ENCODE peak calls at places on chromosomes 4 and X, in six cellular contexts. One of them, this sample, is unnamed.

GRCh38 chr4:18042754-18043153 is 21.2 kb upstream of the LCORL start:
- DNase-seq in RCC 7860: no peak
- DNase-seq in astrocyte of the spinal cord: no peak
- DNase-seq in immature natural killer cell: no peak
- DNase-seq in PC-3: peak; percentile 25
- DNase-seq in COR-L47: no peak
- DNase-seq in this sample: no peak

GRCh38 chr4:76905521-76905920 is 7.6 kb upstream of the SOWAHB start:
- DNase-seq in RCC 7860: no peak
- DNase-seq in PC-3: no peak
- DNase-seq in COR-L47: no peak
- DNase-seq in immature natural killer cell: no peak
- DNase-seq in astrocyte of the spinal cord: peak; percentile 65
- DNase-seq in this sample: no peak

GRCh38 chr4:13944095-13944501 is 316.6 kb upstream of the BOD1L1 start:
- DNase-seq in immature natural killer cell: no peak
- DNase-seq in COR-L47: no peak
- DNase-seq in astrocyte of the spinal cord: no peak
- DNase-seq in RCC 7860: no peak
- DNase-seq in PC-3: no peak
- DNase-seq in this sample: no peak

GRCh38 chr4:105158837-105159236 is 12.2 kb downstream of the TET2 start:
- DNase-seq in immature natural killer cell: no peak
- DNase-seq in PC-3: no peak
- DNase-seq in COR-L47: no peak
- DNase-seq in RCC 7860: no peak
- DNase-seq in astrocyte of the spinal cord: no peak
- DNase-seq in this sample: no peak

GRCh38 chr4:180513076-180513475 is 1730.1 kb upstream of the TENM3 start:
- DNase-seq in COR-L47: no peak
- DNase-seq in RCC 7860: no peak
- DNase-seq in astrocyte of the spinal cord: no peak
- DNase-seq in PC-3: no peak
- DNase-seq in immature natural killer cell: no peak
- DNase-seq in this sample: no peak

GRCh38 chrX:135315864-135316263 is 6.6 kb downstream of the ETDC start:
- DNase-seq in COR-L47: no peak
- DNase-seq in immature natural killer cell: no peak
- DNase-seq in PC-3: no peak
- DNase-seq in RCC 7860: no peak
- DNase-seq in astrocyte of the spinal cord: no peak
- DNase-seq in this sample: no peak

GRCh38 chr4:66564901-66565648 is 894.8 kb upstream of the EPHA5 start:
- DNase-seq in PC-3: no peak
- DNase-seq in COR-L47: no peak
- DNase-seq in immature natural killer cell: no peak
- DNase-seq in RCC 7860: peak; percentile 83
- DNase-seq in astrocyte of the spinal cord: peak; percentile 96
- DNase-seq in this sample: no peak

GRCh38 chr4:108772402-108772801 is 9.5 kb upstream of the ETNPPL start:
- DNase-seq in COR-L47: no peak
- DNase-seq in PC-3: no peak
- DNase-seq in immature natural killer cell: no peak
- DNase-seq in RCC 7860: no peak
- DNase-seq in astrocyte of the spinal cord: no peak
- DNase-seq in this sample: no peak

GRCh38 chrX:13369541-13370140 is 49.8 kb upstream of the ATXN3L start:
- DNase-seq in PC-3: no peak
- DNase-seq in astrocyte of the spinal cord: no peak
- DNase-seq in immature natural killer cell: no peak
- DNase-seq in RCC 7860: no peak
- DNase-seq in COR-L47: peak; percentile 77
- DNase-seq in this sample: no peak

GRCh38 chr4:184384056-184384809 is 90.1 kb downstream of the IRF2 start:
- DNase-seq in COR-L47: no peak
- DNase-seq in PC-3: peak; percentile 43
- DNase-seq in astrocyte of the spinal cord: peak; percentile 93
- DNase-seq in RCC 7860: peak; percentile 53
- DNase-seq in immature natural killer cell: peak; percentile 25
- DNase-seq in this sample: no peak

GRCh38 chrX:10083809-10084208 is 73.0 kb upstream of the CLCN4 start:
- DNase-seq in RCC 7860: no peak
- DNase-seq in COR-L47: no peak
- DNase-seq in PC-3: no peak
- DNase-seq in astrocyte of the spinal cord: no peak
- DNase-seq in immature natural killer cell: no peak
- DNase-seq in this sample: no peak

GRCh38 chrX:31258163-31258562 is 186.3 kb upstream of the FTHL17 start:
- DNase-seq in RCC 7860: no peak
- DNase-seq in immature natural killer cell: no peak
- DNase-seq in PC-3: peak; percentile 6
- DNase-seq in astrocyte of the spinal cord: no peak
- DNase-seq in COR-L47: no peak
- DNase-seq in this sample: no peak

GRCh38 chr4:13920901-13921300 is 293.4 kb upstream of the BOD1L1 start:
- DNase-seq in PC-3: peak; percentile 97
- DNase-seq in COR-L47: no peak
- DNase-seq in RCC 7860: peak; percentile 100
- DNase-seq in astrocyte of the spinal cord: peak; percentile 100
- DNase-seq in immature natural killer cell: no peak
- DNase-seq in this sample: no peak

GRCh38 chrX:28591542-28591941 is 4.3 kb downstream of the IL1RAPL1 start:
- DNase-seq in COR-L47: no peak
- DNase-seq in immature natural killer cell: no peak
- DNase-seq in PC-3: peak; percentile 41
- DNase-seq in astrocyte of the spinal cord: no peak
- DNase-seq in RCC 7860: no peak
- DNase-seq in this sample: no peak

GRCh38 chrX:13899607-13900006 is 82.7 kb upstream of the GPM6B start:
- DNase-seq in immature natural killer cell: no peak
- DNase-seq in PC-3: peak; percentile 97
- DNase-seq in RCC 7860: no peak
- DNase-seq in astrocyte of the spinal cord: peak; percentile 67
- DNase-seq in COR-L47: peak; percentile 30
- DNase-seq in this sample: no peak

GRCh38 chr4:161948026-161948770 is 215.6 kb downstream of the FSTL5 start:
- DNase-seq in astrocyte of the spinal cord: no peak
- DNase-seq in PC-3: no peak
- DNase-seq in RCC 7860: no peak
- DNase-seq in COR-L47: no peak
- DNase-seq in immature natural killer cell: no peak
- DNase-seq in this sample: no peak

GRCh38 chr4:186644737-186645261 is 78.9 kb downstream of the FAT1 start:
- DNase-seq in RCC 7860: peak; percentile 3
- DNase-seq in PC-3: no peak
- DNase-seq in COR-L47: no peak
- DNase-seq in immature natural killer cell: no peak
- DNase-seq in astrocyte of the spinal cord: peak; percentile 28
- DNase-seq in this sample: no peak

GRCh38 chr4:153348006-153348405 is 3.5 kb downstream of the MND1 start:
- DNase-seq in immature natural killer cell: no peak
- DNase-seq in COR-L47: no peak
- DNase-seq in astrocyte of the spinal cord: peak; percentile 35
- DNase-seq in RCC 7860: peak; percentile 11
- DNase-seq in PC-3: peak; percentile 29
- DNase-seq in this sample: no peak

GRCh38 chrX:1109580-1110119 is 102.8 kb downstream of the CRLF2 start:
- DNase-seq in astrocyte of the spinal cord: no peak
- DNase-seq in PC-3: no peak
- DNase-seq in COR-L47: no peak
- DNase-seq in immature natural killer cell: no peak
- DNase-seq in RCC 7860: no peak
- DNase-seq in this sample: no peak

GRCh38 chrX:65985922-65986588 is 53.8 kb downstream of the VSIG4 start:
- DNase-seq in RCC 7860: peak; percentile 15
- DNase-seq in PC-3: peak; percentile 80
- DNase-seq in COR-L47: peak; percentile 25
- DNase-seq in immature natural killer cell: peak; percentile 67
- DNase-seq in astrocyte of the spinal cord: peak; percentile 36
- DNase-seq in this sample: peak; percentile 26

GRCh38 chr4:80619070-80619674 is 283.6 kb downstream of the CFAP299 start:
- DNase-seq in PC-3: peak; percentile 49
- DNase-seq in COR-L47: no peak
- DNase-seq in immature natural killer cell: no peak
- DNase-seq in RCC 7860: no peak
- DNase-seq in astrocyte of the spinal cord: no peak
- DNase-seq in this sample: no peak

GRCh38 chrX:93673056-93673868 is at the start of gene NAP1L3:
- DNase-seq in immature natural killer cell: peak; percentile 67
- DNase-seq in COR-L47: no peak
- DNase-seq in RCC 7860: no peak
- DNase-seq in astrocyte of the spinal cord: peak; percentile 84
- DNase-seq in PC-3: peak; percentile 44
- DNase-seq in this sample: peak; percentile 19

GRCh38 chrX:74286950-74287349 is 17.0 kb upstream of the ZCCHC13 start:
- DNase-seq in immature natural killer cell: no peak
- DNase-seq in astrocyte of the spinal cord: peak; percentile 32
- DNase-seq in RCC 7860: no peak
- DNase-seq in COR-L47: no peak
- DNase-seq in PC-3: peak; percentile 74
- DNase-seq in this sample: no peak

GRCh38 chr4:81631958-81632439 is 160.3 kb upstream of the RASGEF1B start:
- DNase-seq in astrocyte of the spinal cord: peak; percentile 67
- DNase-seq in PC-3: peak; percentile 88
- DNase-seq in COR-L47: no peak
- DNase-seq in immature natural killer cell: no peak
- DNase-seq in RCC 7860: peak; percentile 99
- DNase-seq in this sample: no peak

GRCh38 chr4:6746721-6747689 is 31.0 kb downstream of the BLOC1S4 start:
- DNase-seq in immature natural killer cell: no peak
- DNase-seq in astrocyte of the spinal cord: no peak
- DNase-seq in COR-L47: peak; percentile 91
- DNase-seq in RCC 7860: no peak
- DNase-seq in PC-3: peak; percentile 66
- DNase-seq in this sample: no peak

GRCh38 chrX:72621619-72622485 is 49.2 kb upstream of the HDAC8 start:
- DNase-seq in COR-L47: no peak
- DNase-seq in astrocyte of the spinal cord: peak; percentile 49
- DNase-seq in immature natural killer cell: no peak
- DNase-seq in PC-3: peak; percentile 88
- DNase-seq in RCC 7860: peak; percentile 11
- DNase-seq in this sample: no peak

GRCh38 chrX:69313622-69314290 is 148.5 kb upstream of the PJA1 start:
- DNase-seq in astrocyte of the spinal cord: no peak
- DNase-seq in immature natural killer cell: no peak
- DNase-seq in RCC 7860: no peak
- DNase-seq in PC-3: no peak
- DNase-seq in COR-L47: no peak
- DNase-seq in this sample: no peak

GRCh38 chr4:129545599-129546278 is 449.8 kb downstream of the C4orf33 start:
- DNase-seq in COR-L47: no peak
- DNase-seq in astrocyte of the spinal cord: peak; percentile 68
- DNase-seq in RCC 7860: no peak
- DNase-seq in PC-3: peak; percentile 5
- DNase-seq in immature natural killer cell: no peak
- DNase-seq in this sample: no peak

GRCh38 chrX:63186137-63186536 is 165.0 kb downstream of the SPIN4 start:
- DNase-seq in PC-3: peak; percentile 64
- DNase-seq in RCC 7860: peak; percentile 33
- DNase-seq in immature natural killer cell: no peak
- DNase-seq in astrocyte of the spinal cord: no peak
- DNase-seq in COR-L47: no peak
- DNase-seq in this sample: no peak

GRCh38 chr4:170089274-170089742 is 448 bp downstream of the AADAT start:
- DNase-seq in immature natural killer cell: no peak
- DNase-seq in RCC 7860: no peak
- DNase-seq in PC-3: peak; percentile 27
- DNase-seq in COR-L47: peak; percentile 54
- DNase-seq in astrocyte of the spinal cord: peak; percentile 57
- DNase-seq in this sample: no peak

This sample was measured in T-cell.